ENCODE peak calls at places on chromosome 4, in ten cellular contexts. I, M, V, Z, Q, J, F, X, N and W are unnamed samples.

GRCh38 chr4:99857302-99857701 is 36.9 kb downstream of the LAMTOR3 start:
- DNase-seq in I (no peak), M (no peak), V (no peak), Z (no peak), Q (no peak), J (no peak), F (no peak), X (no peak), N (no peak), W (no peak)

GRCh38 chr4:121380448-121381147 is at the start of gene QRFPR:
- DNase-seq in I (peak), M (no peak), V (no peak), Z (no peak), Q (no peak), J (no peak), F (no peak), X (peak), N (no peak), W (no peak)

GRCh38 chr4:118086334-118086733 is 52.0 kb downstream of the NDST3 start:
- DNase-seq in I (no peak), M (peak), V (no peak), Z (no peak), Q (no peak), J (no peak), F (no peak), X (no peak), N (no peak), W (no peak)

GRCh38 chr4:122715221-122715620 is 17.3 kb upstream of the BBS12 start:
- DNase-seq in I (no peak), M (no peak), V (no peak), Z (no peak), Q (no peak), J (no peak), F (no peak), X (no peak), N (no peak), W (no peak)

GRCh38 chr4:15158410-15159091 is 156.3 kb downstream of the CPEB2 start:
- DNase-seq in I (no peak), M (no peak), V (no peak), Z (no peak), Q (no peak), J (no peak), F (no peak), X (no peak), N (no peak), W (no peak)

GRCh38 chr4:11724731-11725130 is 296.0 kb upstream of the HS3ST1 start:
- DNase-seq in I (no peak), M (peak), V (no peak), Z (no peak), Q (no peak), J (no peak), F (no peak), X (no peak), N (no peak), W (no peak)

GRCh38 chr4:148214529-148215166 is 227.6 kb downstream of the NR3C2 start:
- DNase-seq in I (no peak), M (peak), V (no peak), Z (no peak), Q (no peak), J (no peak), F (peak), X (peak), N (no peak), W (no peak)

GRCh38 chr4:25358515-25359275 is 18.4 kb upstream of the ANAPC4 start:
- DNase-seq in I (no peak), M (no peak), V (no peak), Z (peak), Q (peak), J (no peak), F (no peak), X (no peak), N (no peak), W (no peak)

GRCh38 chr4:107862658-107863057 is 37.9 kb downstream of the SGMS2 start:
- DNase-seq in I (peak), M (peak), V (no peak), Z (peak), Q (peak), J (no peak), F (no peak), X (no peak), N (peak), W (no peak)

GRCh38 chr4:26557164-26557563 is 26.7 kb upstream of the TBC1D19 start:
- DNase-seq in I (no peak), M (no peak), V (no peak), Z (no peak), Q (no peak), J (no peak), F (no peak), X (no peak), N (no peak), W (no peak)

GRCh38 chr4:10035130-10035529 is 13.8 kb upstream of the SLC2A9 start:
- DNase-seq in I (no peak), M (no peak), V (no peak), Z (peak), Q (no peak), J (peak), F (no peak), X (no peak), N (no peak), W (no peak)

GRCh38 chr4:68180858-68181531 is 51.3 kb upstream of the TMPRSS11F start:
- DNase-seq in I (peak), M (no peak), V (no peak), Z (no peak), Q (no peak), J (no peak), F (no peak), X (no peak), N (no peak), W (no peak)

GRCh38 chr4:125317526-125317880 is 2.7 kb downstream of the FAT4 start:
- DNase-seq in I (peak), M (no peak), V (no peak), Z (peak), Q (peak), J (peak), F (peak), X (peak), N (no peak), W (no peak)

GRCh38 chr4:139084425-139085093 is 69.0 kb downstream of the NOCT start:
- DNase-seq in I (no peak), M (no peak), V (no peak), Z (no peak), Q (no peak), J (no peak), F (no peak), X (no peak), N (peak), W (no peak)

GRCh38 chr4:53479731-53480525 is 102.5 kb downstream of the FIP1L1 start:
- DNase-seq in I (no peak), M (no peak), V (no peak), Z (no peak), Q (no peak), J (no peak), F (no peak), X (no peak), N (no peak), W (no peak)

GRCh38 chr4:178086324-178086723 is 644.1 kb upstream of the AGA start:
- DNase-seq in I (peak), M (no peak), V (no peak), Z (no peak), Q (no peak), J (no peak), F (no peak), X (no peak), N (peak), W (no peak)

GRCh38 chr4:84456157-84456556 is 42.9 kb downstream of the NKX6-1 start:
- DNase-seq in I (no peak), M (no peak), V (no peak), Z (no peak), Q (no peak), J (no peak), F (no peak), X (no peak), N (no peak), W (no peak)

GRCh38 chr4:184805462-184806245 is 20.1 kb downstream of the ACSL1 start:
- DNase-seq in I (no peak), M (no peak), V (no peak), Z (peak), Q (peak), J (peak), F (no peak), X (peak), N (no peak), W (no peak)
- H3K4me3 ChIP-seq in I (no peak), M (no peak), V (peak), Z (no peak), Q (no peak), J (no peak), F (no peak), X (peak), N (no peak), W (no peak)

DNA sequence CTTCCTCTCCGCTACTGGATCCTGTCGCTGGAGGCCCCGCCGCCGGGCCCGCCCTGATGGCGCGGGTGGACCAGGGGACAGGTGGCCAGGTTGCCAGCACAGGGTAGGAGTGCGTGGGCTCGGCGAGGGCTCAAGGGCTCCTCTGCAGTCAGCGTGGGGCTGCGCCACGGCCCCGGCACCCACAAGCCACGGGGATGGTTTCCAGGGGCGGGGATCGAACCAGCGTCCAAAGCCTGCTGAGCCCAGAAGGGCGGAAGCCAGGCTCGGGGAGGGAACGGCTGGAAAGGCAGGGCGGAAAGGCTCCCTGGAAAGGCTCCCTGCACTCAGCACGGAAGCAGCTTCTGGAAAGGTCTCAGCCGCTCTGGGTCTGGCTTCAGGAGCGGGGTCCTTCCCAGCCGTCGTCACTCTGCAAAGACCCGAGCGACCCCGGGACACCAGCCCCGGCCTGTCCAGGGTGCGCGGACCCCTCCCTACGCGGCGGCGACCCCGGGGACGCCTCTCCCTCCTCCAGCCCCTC is 114.0 kb upstream of the NKX1-1 start:
- DNase-seq in I (no peak), M (no peak), V (no peak), Z (no peak), Q (no peak), J (no peak), F (no peak), X (no peak), N (no peak), W (no peak)
- TF ChIP-seq POLR2A in I (no peak), M (no peak), V (no peak), Z (no peak), Q (no peak), J (no peak), F (no peak), X (no peak), N (no peak), W (no peak)

GRCh38 chr4:89681219-89681618 is 155.7 kb downstream of the SNCA start:
- DNase-seq in I (no peak), M (no peak), V (no peak), Z (no peak), Q (no peak), J (peak), F (no peak), X (no peak), N (peak), W (no peak)
- H3K4me3 ChIP-seq in I (no peak), M (no peak), V (no peak), Z (no peak), Q (no peak), J (no peak), F (no peak), X (no peak), N (peak), W (no peak)

DNA sequence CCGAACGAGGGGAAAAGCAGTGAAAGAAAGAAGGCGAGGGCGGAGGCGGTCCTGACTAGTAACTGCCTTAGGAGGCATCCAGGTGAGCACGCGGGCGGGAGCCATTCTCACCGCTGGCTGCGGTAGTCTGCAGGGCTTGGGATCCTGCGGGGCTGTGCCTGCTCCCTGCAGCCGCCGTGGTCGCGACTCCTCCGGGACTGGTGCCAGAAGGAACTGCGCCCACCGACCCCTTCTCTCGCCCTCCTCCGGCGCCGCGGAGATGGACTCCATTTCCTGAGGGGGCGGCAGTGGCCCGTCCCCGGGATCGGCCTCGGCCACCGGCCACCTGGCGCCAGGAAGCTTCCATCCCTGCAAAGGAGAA is 545 bp downstream of the NFXL1 start:
- DNase-seq in I (peak), M (no peak), V (no peak), Z (peak), Q (peak), J (peak), F (peak), X (peak), N (peak), W (no peak)
- TF ChIP-seq POLR2A in I (peak), M (no peak), V (no peak), Z (no peak), Q (no peak), J (no peak), F (no peak), X (no peak), N (no peak), W (no peak)

DNA sequence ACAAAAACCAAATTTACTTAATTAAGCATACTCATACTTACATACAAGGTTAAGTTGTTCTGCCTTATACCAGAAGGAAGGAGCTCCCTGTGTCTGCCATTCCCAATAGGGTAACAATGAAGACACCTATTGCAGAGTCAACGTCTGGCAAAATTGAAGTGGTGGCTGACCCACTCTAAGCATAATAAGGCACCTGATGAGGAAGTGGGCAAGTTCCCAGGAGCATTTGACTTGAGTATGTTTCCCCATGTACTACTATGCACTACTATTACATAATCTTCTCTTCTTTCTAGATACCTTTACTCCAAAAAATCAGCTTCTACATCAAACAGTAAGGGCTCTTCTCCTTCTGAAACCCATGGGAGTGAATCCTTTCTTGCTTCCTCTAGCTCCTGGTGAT is 591.5 kb downstream of the PPARGC1A start:
- DNase-seq in I (no peak), M (no peak), V (no peak), Z (no peak), Q (no peak), J (no peak), F (no peak), X (no peak), N (no peak), W (no peak)
- H3K4me3 ChIP-seq in I (no peak), M (no peak), V (no peak), Z (no peak), Q (no peak), J (no peak), F (no peak), X (no peak), N (no peak), W (no peak)

DNA sequence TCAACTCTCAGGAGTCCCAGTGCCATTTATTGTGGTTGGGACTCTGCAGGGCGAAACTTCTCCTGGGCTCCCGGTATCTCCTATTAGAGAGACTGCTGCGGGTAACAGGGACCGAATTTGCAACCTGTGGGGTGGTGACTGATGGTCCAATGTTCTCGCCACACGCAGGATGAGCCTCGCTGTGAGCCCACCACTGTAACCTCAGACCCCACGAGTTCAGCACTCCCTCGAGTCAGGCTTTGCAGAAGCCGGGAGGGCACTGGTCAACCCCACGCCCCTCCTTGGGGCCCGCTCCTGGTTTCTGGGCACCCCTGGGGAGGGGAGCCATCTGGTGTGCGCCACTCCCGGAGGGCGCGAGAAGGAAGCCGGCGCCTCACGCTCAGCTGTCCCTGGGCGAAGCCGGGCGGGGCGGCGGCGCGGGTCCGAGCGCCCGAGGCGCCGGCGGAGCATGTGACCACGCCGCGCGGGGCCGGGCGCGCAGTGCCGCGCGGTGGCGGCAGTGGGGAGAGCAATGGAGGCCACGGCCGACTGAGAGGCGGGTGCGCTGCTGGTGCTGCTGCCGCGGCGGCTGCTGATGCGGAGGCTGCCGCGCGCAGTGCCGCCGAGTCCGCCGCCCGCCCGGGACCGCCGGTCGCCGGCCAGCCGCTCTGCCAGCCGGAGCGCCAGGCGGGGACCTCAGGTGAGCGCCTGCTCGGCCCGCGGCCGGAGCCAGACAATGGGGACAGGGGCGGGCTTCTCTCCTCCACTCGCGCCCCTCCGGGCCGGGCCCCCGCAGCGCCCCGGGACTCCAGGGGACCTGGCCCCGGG is 100.1 kb downstream of the CEP135 start:
- DNase-seq in I (peak), M (peak), V (no peak), Z (peak), Q (peak), J (no peak), F (peak), X (peak), N (no peak), W (no peak)
- TF ChIP-seq POLR2A in I (peak), M (no peak), V (no peak), Z (peak), Q (no peak), J (no peak), F (no peak), X (no peak), N (peak), W (no peak)

GRCh38 chr4:7759221-7759620 is 180.4 kb downstream of the AFAP1 start:
- DNase-seq in I (no peak), M (no peak), V (no peak), Z (no peak), Q (no peak), J (no peak), F (no peak), X (no peak), N (no peak), W (no peak)

GRCh38 chr4:7757501-7758443 is 181.9 kb downstream of the AFAP1 start:
- DNase-seq in I (no peak), M (peak), V (no peak), Z (no peak), Q (no peak), J (no peak), F (peak), X (peak), N (no peak), W (no peak)

GRCh38 chr4:7759635-7760034 is 180.0 kb downstream of the AFAP1 start:
- DNase-seq in I (no peak), M (no peak), V (no peak), Z (no peak), Q (no peak), J (no peak), F (no peak), X (no peak), N (no peak), W (no peak)

GRCh38 chr4:7756561-7757355 is 182.9 kb downstream of the AFAP1 start:
- DNase-seq in I (no peak), M (no peak), V (no peak), Z (no peak), Q (no peak), J (no peak), F (no peak), X (no peak), N (no peak), W (no peak)

GRCh38 chr4:7758444-7758815 is 181.2 kb downstream of the AFAP1 start:
- DNase-seq in I (no peak), M (no peak), V (no peak), Z (no peak), Q (no peak), J (no peak), F (no peak), X (no peak), N (no peak), W (no peak)
- H3K4me3 ChIP-seq in I (no peak), M (no peak), V (no peak), Z (no peak), Q (no peak), J (no peak), F (no peak), X (no peak), N (no peak), W (no peak)